ENCODE peak calls at places on chromosomes 16 and 17, in five cellular contexts. W, J, D, L and Q are unnamed samples.

GRCh38 chr17:80416940-80417293 is 1.9 kb downstream of the ENDOV start:
- DNase-seq in W (no peak), J (no peak), D (no peak), L (no peak), Q (no peak)

GRCh38 chr17:50474523-50474922 is 4.1 kb upstream of the RSAD1 start:
- DNase-seq in W (no peak), J (no peak), D (no peak), L (no peak), Q (no peak)

GRCh38 chr17:77619851-77620250 is 338.7 kb upstream of the TNRC6C start:
- DNase-seq in W (no peak), J (no peak), D (no peak), L (no peak), Q (no peak)

GRCh38 chr17:12744298-12744697 is 45.0 kb upstream of the ARHGAP44 start:
- DNase-seq in W (no peak), J (no peak), D (no peak), L (peak; percentile 43), Q (no peak)

GRCh38 chr16:25256821-25257503 is 683 bp downstream of the ZKSCAN2 start:
- DNase-seq in W (peak; percentile 31), J (no peak), D (no peak), L (no peak), Q (no peak)

GRCh38 chr17:36001862-36002603 is 680 bp upstream of the CCL15 start:
- DNase-seq in W (no peak), J (peak; percentile 82), D (no peak), L (no peak), Q (no peak)

GRCh38 chr16:82263456-82264159 is 93.6 kb upstream of the MPHOSPH6 start:
- DNase-seq in W (peak; percentile 51), J (peak; percentile 57), D (peak; percentile 45), L (peak; percentile 19), Q (peak; percentile 54)

GRCh38 chr17:41329279-41329925 is 13.9 kb upstream of the KRTAP17-1 start:
- DNase-seq in W (peak; percentile 79), J (peak; percentile 25), D (peak; percentile 30), L (peak; percentile 35), Q (no peak)

GRCh38 chr16:12002447-12003006 is 26.0 kb downstream of the SNX29 start:
- DNase-seq in W (no peak), J (no peak), D (no peak), L (no peak), Q (no peak)

GRCh38 chr16:54331241-54332002 is 44.8 kb upstream of the IRX3 start:
- DNase-seq in W (no peak), J (no peak), D (no peak), L (no peak), Q (no peak)

GRCh38 chr17:59668816-59669215 is 38.4 kb downstream of the PTRH2 start:
- DNase-seq in W (no peak), J (no peak), D (no peak), L (no peak), Q (no peak)

GRCh38 chr16:66996324-66996982 is 8.1 kb downstream of the CES4A start:
- DNase-seq in W (no peak), J (peak; percentile 93), D (no peak), L (no peak), Q (peak; percentile 51)

DNA sequence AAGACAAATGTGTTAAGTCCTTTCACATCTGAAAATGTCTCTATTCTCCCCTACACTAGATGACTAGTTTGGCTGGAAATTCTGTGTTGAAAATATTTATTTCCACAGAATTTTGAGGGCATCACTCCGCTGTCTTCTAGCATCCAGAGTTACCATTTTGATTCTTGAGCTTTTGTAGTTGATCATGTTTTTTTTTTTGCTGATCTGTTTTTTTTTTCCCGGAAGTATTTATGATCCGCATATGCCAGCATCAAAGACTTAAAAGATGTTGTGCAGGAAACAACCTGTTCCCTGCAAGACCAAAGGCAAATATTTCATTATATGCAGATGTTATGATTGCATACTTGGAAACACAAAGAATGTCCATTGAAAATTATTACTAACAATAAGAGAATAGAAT is 16.7 kb downstream of the OR1D5 start:
- DNase-seq in W (no peak), J (no peak), D (no peak), L (no peak), Q (no peak)
- H3K27ac ChIP-seq in W (no peak overlapping the region), J (no peak overlapping the region), D (no peak overlapping the region), L (no peak overlapping the region), Q (no peak overlapping the region)

GRCh38 chr16:35725949-35726348 is 2266.5 kb downstream of the TP53TG3F start:
- DNase-seq in W (no peak), J (no peak), D (no peak), L (no peak), Q (no peak)
- H3K9me3 ChIP-seq in W (peaks cover 3% of the 10 kb centered on the region), J (peaks cover 10% of the 10 kb centered on the region), D (no peaks in the 10 kb centered on the region), L (peaks cover 95% of the 10 kb centered on the region), Q (peaks cover 24% of the 10 kb centered on the region)

GRCh38 chr17:4314179-4314578 is 50.4 kb upstream of the ANKFY1 start:
- DNase-seq in W (no peak), J (no peak), D (no peak), L (no peak), Q (no peak)

GRCh38 chr17:4313482-4314114 is 49.8 kb upstream of the ANKFY1 start:
- DNase-seq in W (no peak), J (no peak), D (no peak), L (no peak), Q (no peak)

GRCh38 chr17:4307179-4307930 is 43.6 kb upstream of the ANKFY1 start:
- DNase-seq in W (no peak), J (no peak), D (no peak), L (no peak), Q (no peak)

GRCh38 chr17:4314618-4315017 is 50.8 kb upstream of the ANKFY1 start:
- DNase-seq in W (no peak), J (no peak), D (no peak), L (no peak), Q (no peak)

GRCh38 chr17:4310349-4311060 is 46.7 kb upstream of the ANKFY1 start:
- DNase-seq in W (no peak), J (peak; percentile 47), D (no peak), L (no peak), Q (no peak)
- TF ChIP-seq CTCF in W (no peak), J (no peak), D (no peak), L (no peak), Q (no peak)

GRCh38 chr17:1228752-1229353 is 41.4 kb upstream of the BHLHA9 start:
- DNase-seq in W (no peak), J (no peak), D (no peak), L (peak; percentile 22), Q (no peak)
- H3K27ac ChIP-seq in W (peak overlapping the region; percentile 84), J (no peak overlapping the region), D (no peak overlapping the region), L (no peak overlapping the region), Q (no peak overlapping the region)

DNA sequence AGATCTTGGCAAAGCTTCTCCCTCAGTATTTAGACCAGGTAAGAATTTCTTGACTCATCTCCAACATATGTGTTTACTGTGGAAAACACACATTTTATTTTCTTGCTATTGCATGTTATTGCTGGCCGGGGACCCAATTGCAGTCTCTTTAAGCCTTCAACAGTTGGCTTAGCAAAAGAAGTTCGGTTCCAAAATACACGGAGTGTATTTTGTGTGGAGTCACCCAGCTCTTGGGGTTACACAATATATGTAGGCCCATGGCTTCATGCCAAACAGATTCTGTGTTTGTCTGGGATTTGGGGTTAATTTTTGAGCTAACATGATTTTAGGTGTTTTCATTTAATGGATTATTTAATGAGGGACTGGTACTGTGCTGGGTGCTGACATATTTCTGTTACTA is 4.0 kb downstream of the ALDH3A2 start:
- DNase-seq in W (no peak), J (no peak), D (no peak), L (no peak), Q (no peak)
- H3K9me3 ChIP-seq in W (no peaks in the 10 kb centered on the region), J (no peaks in the 10 kb centered on the region), D (no peaks in the 10 kb centered on the region), L (no peaks in the 10 kb centered on the region), Q (no peaks in the 10 kb centered on the region)